ENCODE peak calls at places on chromosome X, in seven cellular contexts. One of them, this sample, is unnamed.

GRCh38 chrX:1468250-1468772 is 15.6 kb upstream of the ASMTL start:
- DNase-seq in RPMI7951: peak
- DNase-seq in NCI-H1092 treated with DMSO at 0.1 percent for 48 hours: no peak
- DNase-seq in retina: no peak
- DNase-seq in mesendoderm: no peak
- DNase-seq in T-cell: peak
- DNase-seq in left cardiac atrium: no peak
- DNase-seq in this sample: no peak

GRCh38 chrX:152904151-152905080 is 6.5 kb downstream of the ZNF185 start:
- DNase-seq in T-cell: peak
- DNase-seq in RPMI7951: peak
- DNase-seq in retina: peak
- DNase-seq in left cardiac atrium: peak
- DNase-seq in NCI-H1092 treated with DMSO at 0.1 percent for 48 hours: peak
- DNase-seq in mesendoderm: peak
- DNase-seq in this sample: peak

GRCh38 chrX:139831689-139832456 is 101.0 kb downstream of the ATP11C start:
- DNase-seq in NCI-H1092 treated with DMSO at 0.1 percent for 48 hours: no peak
- DNase-seq in mesendoderm: peak
- DNase-seq in retina: no peak
- DNase-seq in RPMI7951: peak
- DNase-seq in T-cell: no peak
- DNase-seq in left cardiac atrium: no peak
- DNase-seq in this sample: peak

GRCh38 chrX:10404435-10404834 is 215.9 kb downstream of the MID1 start:
- DNase-seq in mesendoderm: no peak
- DNase-seq in RPMI7951: no peak
- DNase-seq in T-cell: no peak
- DNase-seq in NCI-H1092 treated with DMSO at 0.1 percent for 48 hours: no peak
- DNase-seq in left cardiac atrium: no peak
- DNase-seq in retina: no peak
- DNase-seq in this sample: no peak

GRCh38 chrX:111100191-111100590 is 4.2 kb downstream of the PAK3 start:
- DNase-seq in retina: peak
- DNase-seq in left cardiac atrium: no peak
- DNase-seq in mesendoderm: peak
- DNase-seq in NCI-H1092 treated with DMSO at 0.1 percent for 48 hours: peak
- DNase-seq in T-cell: no peak
- DNase-seq in RPMI7951: peak
- DNase-seq in this sample: peak

GRCh38 chrX:70208479-70208878 is 26.0 kb upstream of the AWAT1 start:
- DNase-seq in left cardiac atrium: no peak
- DNase-seq in retina: no peak
- DNase-seq in RPMI7951: no peak
- DNase-seq in mesendoderm: no peak
- DNase-seq in NCI-H1092 treated with DMSO at 0.1 percent for 48 hours: no peak
- DNase-seq in T-cell: no peak
- DNase-seq in this sample: no peak

GRCh38 chrX:47166126-47166525 is 21.1 kb downstream of the RBM10 start:
- DNase-seq in NCI-H1092 treated with DMSO at 0.1 percent for 48 hours: no peak
- DNase-seq in mesendoderm: no peak
- DNase-seq in left cardiac atrium: no peak
- DNase-seq in T-cell: no peak
- DNase-seq in retina: no peak
- DNase-seq in RPMI7951: no peak
- DNase-seq in this sample: no peak

GRCh38 chrX:16160729-16161128 is 6.6 kb upstream of the MAGEB17 start:
- DNase-seq in left cardiac atrium: no peak
- DNase-seq in RPMI7951: peak
- DNase-seq in mesendoderm: peak
- DNase-seq in NCI-H1092 treated with DMSO at 0.1 percent for 48 hours: no peak
- DNase-seq in retina: no peak
- DNase-seq in T-cell: no peak
- DNase-seq in this sample: peak

GRCh38 chrX:56796641-56797395 is 67.8 kb downstream of the NBDY start:
- DNase-seq in retina: no peak
- DNase-seq in left cardiac atrium: no peak
- DNase-seq in mesendoderm: no peak
- DNase-seq in NCI-H1092 treated with DMSO at 0.1 percent for 48 hours: no peak
- DNase-seq in RPMI7951: no peak
- DNase-seq in T-cell: no peak
- DNase-seq in this sample: no peak

GRCh38 chrX:14095702-14096101 is 66.0 kb upstream of the GEMIN8 start:
- DNase-seq in NCI-H1092 treated with DMSO at 0.1 percent for 48 hours: no peak
- DNase-seq in RPMI7951: peak
- DNase-seq in mesendoderm: peak
- DNase-seq in left cardiac atrium: peak
- DNase-seq in retina: peak
- DNase-seq in T-cell: peak
- DNase-seq in this sample: peak

GRCh38 chrX:134949271-134949670 is 41.5 kb upstream of the SMIM10 start:
- DNase-seq in NCI-H1092 treated with DMSO at 0.1 percent for 48 hours: no peak
- DNase-seq in retina: no peak
- DNase-seq in RPMI7951: peak
- DNase-seq in left cardiac atrium: no peak
- DNase-seq in mesendoderm: peak
- DNase-seq in T-cell: no peak
- DNase-seq in this sample: peak

GRCh38 chrX:153969125-153969903 is 2.3 kb downstream of the HCFC1 start:
- DNase-seq in T-cell: no peak
- DNase-seq in retina: peak
- DNase-seq in left cardiac atrium: no peak
- DNase-seq in mesendoderm: no peak
- DNase-seq in RPMI7951: no peak
- DNase-seq in NCI-H1092 treated with DMSO at 0.1 percent for 48 hours: no peak
- DNase-seq in this sample: no peak

This sample was measured in COLO829.